ENCODE peak calls at places on chromosome 13, in ten cellular contexts. One of them, this sample, is unnamed.

GRCh38 chr13:33816912-33817311 is 1.0 kb upstream of the RFC3 start:
- DNase-seq in right lobe of liver: no peak
- DNase-seq in CD8-positive, alpha-beta T cell: no peak
- DNase-seq in H9: no peak
- DNase-seq in CD8-positive, alpha-beta memory T cell: no peak
- DNase-seq in ascending aorta: no peak
- DNase-seq in hepatocyte: no peak
- DNase-seq in fibroblast of lung: no peak
- DNase-seq in psoas muscle: no peak
- DNase-seq in effector memory CD4-positive, alpha-beta T cell: no peak
- DNase-seq in this sample: no peak

GRCh38 chr13:20798027-20798426 is 24.3 kb upstream of the EEF1AKMT1 start:
- DNase-seq in right lobe of liver: no peak
- DNase-seq in CD8-positive, alpha-beta T cell: no peak
- DNase-seq in H9: no peak
- DNase-seq in CD8-positive, alpha-beta memory T cell: no peak
- DNase-seq in ascending aorta: no peak
- DNase-seq in hepatocyte: no peak
- DNase-seq in fibroblast of lung: no peak
- DNase-seq in psoas muscle: no peak
- DNase-seq in effector memory CD4-positive, alpha-beta T cell: no peak
- DNase-seq in this sample: no peak

GRCh38 chr13:75495938-75496337 is 14.0 kb upstream of the TBC1D4 start:
- DNase-seq in right lobe of liver: no peak
- DNase-seq in CD8-positive, alpha-beta T cell: no peak
- DNase-seq in H9: no peak
- DNase-seq in CD8-positive, alpha-beta memory T cell: no peak
- DNase-seq in ascending aorta: no peak
- DNase-seq in hepatocyte: no peak
- DNase-seq in fibroblast of lung: peak; percentile 96
- DNase-seq in psoas muscle: no peak
- DNase-seq in effector memory CD4-positive, alpha-beta T cell: no peak
- DNase-seq in this sample: peak; percentile 1

GRCh38 chr13:112844411-112844810 is 124.6 kb upstream of the MCF2L start:
- DNase-seq in right lobe of liver: no peak
- DNase-seq in CD8-positive, alpha-beta T cell: no peak
- DNase-seq in H9: no peak
- DNase-seq in CD8-positive, alpha-beta memory T cell: no peak
- DNase-seq in ascending aorta: no peak
- DNase-seq in hepatocyte: no peak
- DNase-seq in fibroblast of lung: no peak
- DNase-seq in psoas muscle: no peak
- DNase-seq in effector memory CD4-positive, alpha-beta T cell: no peak
- DNase-seq in this sample: no peak

GRCh38 chr13:25901460-25902376 is 150.1 kb downstream of the SHISA2 start:
- DNase-seq in right lobe of liver: no peak
- DNase-seq in CD8-positive, alpha-beta T cell: peak; percentile 49
- DNase-seq in H9: no peak
- DNase-seq in CD8-positive, alpha-beta memory T cell: peak; percentile 71
- DNase-seq in ascending aorta: no peak
- DNase-seq in hepatocyte: peak; percentile 67
- DNase-seq in fibroblast of lung: peak; percentile 87
- DNase-seq in psoas muscle: no peak
- DNase-seq in effector memory CD4-positive, alpha-beta T cell: peak; percentile 19
- DNase-seq in this sample: no peak

GRCh38 chr13:94178625-94179244 is 300.7 kb downstream of the DCT start:
- DNase-seq in right lobe of liver: no peak
- DNase-seq in CD8-positive, alpha-beta T cell: no peak
- DNase-seq in H9: no peak
- DNase-seq in CD8-positive, alpha-beta memory T cell: no peak
- DNase-seq in ascending aorta: no peak
- DNase-seq in hepatocyte: peak; percentile 10
- DNase-seq in fibroblast of lung: peak; percentile 18
- DNase-seq in psoas muscle: no peak
- DNase-seq in effector memory CD4-positive, alpha-beta T cell: no peak
- DNase-seq in this sample: no peak

GRCh38 chr13:20401958-20402856 is 123.5 kb downstream of the CRYL1 start:
- DNase-seq in right lobe of liver: no peak
- DNase-seq in CD8-positive, alpha-beta T cell: no peak
- DNase-seq in H9: no peak
- DNase-seq in CD8-positive, alpha-beta memory T cell: no peak
- DNase-seq in ascending aorta: no peak
- DNase-seq in hepatocyte: no peak
- DNase-seq in fibroblast of lung: peak; percentile 83
- DNase-seq in psoas muscle: no peak
- DNase-seq in effector memory CD4-positive, alpha-beta T cell: no peak
- DNase-seq in this sample: no peak

GRCh38 chr13:21033224-21033855 is 28.0 kb downstream of the LATS2 start:
- DNase-seq in right lobe of liver: no peak
- DNase-seq in CD8-positive, alpha-beta T cell: no peak
- DNase-seq in H9: no peak
- DNase-seq in CD8-positive, alpha-beta memory T cell: no peak
- DNase-seq in ascending aorta: no peak
- DNase-seq in hepatocyte: no peak
- DNase-seq in fibroblast of lung: peak; percentile 75
- DNase-seq in psoas muscle: no peak
- DNase-seq in effector memory CD4-positive, alpha-beta T cell: no peak
- DNase-seq in this sample: no peak

GRCh38 chr13:95335667-95336066 is 34.4 kb upstream of the ABCC4 start:
- DNase-seq in right lobe of liver: no peak
- DNase-seq in CD8-positive, alpha-beta T cell: no peak
- DNase-seq in H9: no peak
- DNase-seq in CD8-positive, alpha-beta memory T cell: no peak
- DNase-seq in ascending aorta: no peak
- DNase-seq in hepatocyte: no peak
- DNase-seq in fibroblast of lung: peak; percentile 31
- DNase-seq in psoas muscle: no peak
- DNase-seq in effector memory CD4-positive, alpha-beta T cell: no peak
- DNase-seq in this sample: peak; percentile 15

GRCh38 chr13:23617551-23618014 is 47.4 kb downstream of the TNFRSF19 start:
- DNase-seq in right lobe of liver: no peak
- DNase-seq in CD8-positive, alpha-beta T cell: no peak
- DNase-seq in H9: no peak
- DNase-seq in CD8-positive, alpha-beta memory T cell: no peak
- DNase-seq in ascending aorta: no peak
- DNase-seq in hepatocyte: no peak
- DNase-seq in fibroblast of lung: peak; percentile 97
- DNase-seq in psoas muscle: no peak
- DNase-seq in effector memory CD4-positive, alpha-beta T cell: no peak
- DNase-seq in this sample: no peak
- H3K27ac ChIP-seq in right lobe of liver: no peak overlapping the region
- H3K27ac ChIP-seq in CD8-positive, alpha-beta T cell: no peak overlapping the region
- H3K27ac ChIP-seq in H9: no peak overlapping the region
- H3K27ac ChIP-seq in CD8-positive, alpha-beta memory T cell: no peak overlapping the region
- H3K27ac ChIP-seq in ascending aorta: no peak overlapping the region
- H3K27ac ChIP-seq in hepatocyte: peak overlapping the region; percentile 49
- H3K27ac ChIP-seq in fibroblast of lung: peak overlapping the region; percentile 71
- H3K27ac ChIP-seq in psoas muscle: no peak overlapping the region
- H3K27ac ChIP-seq in effector memory CD4-positive, alpha-beta T cell: no peak overlapping the region
- H3K27ac ChIP-seq in this sample: peak overlapping the region; percentile 33

GRCh38 chr13:109396266-109396665 is 390.1 kb downstream of the IRS2 start:
- DNase-seq in right lobe of liver: peak; percentile 56
- DNase-seq in CD8-positive, alpha-beta T cell: no peak
- DNase-seq in H9: no peak
- DNase-seq in CD8-positive, alpha-beta memory T cell: no peak
- DNase-seq in ascending aorta: no peak
- DNase-seq in hepatocyte: no peak
- DNase-seq in fibroblast of lung: no peak
- DNase-seq in psoas muscle: no peak
- DNase-seq in effector memory CD4-positive, alpha-beta T cell: no peak
- DNase-seq in this sample: peak; percentile 100

GRCh38 chr13:109395014-109395413 is 391.4 kb downstream of the IRS2 start:
- DNase-seq in right lobe of liver: no peak
- DNase-seq in CD8-positive, alpha-beta T cell: no peak
- DNase-seq in H9: no peak
- DNase-seq in CD8-positive, alpha-beta memory T cell: no peak
- DNase-seq in ascending aorta: no peak
- DNase-seq in hepatocyte: no peak
- DNase-seq in fibroblast of lung: no peak
- DNase-seq in psoas muscle: no peak
- DNase-seq in effector memory CD4-positive, alpha-beta T cell: no peak
- DNase-seq in this sample: no peak

GRCh38 chr13:109393045-109393444 is 393.3 kb downstream of the IRS2 start:
- DNase-seq in right lobe of liver: no peak
- DNase-seq in CD8-positive, alpha-beta T cell: no peak
- DNase-seq in H9: no peak
- DNase-seq in CD8-positive, alpha-beta memory T cell: no peak
- DNase-seq in ascending aorta: no peak
- DNase-seq in hepatocyte: no peak
- DNase-seq in fibroblast of lung: no peak
- DNase-seq in psoas muscle: no peak
- DNase-seq in effector memory CD4-positive, alpha-beta T cell: no peak
- DNase-seq in this sample: no peak

GRCh38 chr13:109397285-109397684 is 389.1 kb downstream of the IRS2 start:
- DNase-seq in right lobe of liver: no peak
- DNase-seq in CD8-positive, alpha-beta T cell: no peak
- DNase-seq in H9: no peak
- DNase-seq in CD8-positive, alpha-beta memory T cell: no peak
- DNase-seq in ascending aorta: no peak
- DNase-seq in hepatocyte: no peak
- DNase-seq in fibroblast of lung: no peak
- DNase-seq in psoas muscle: no peak
- DNase-seq in effector memory CD4-positive, alpha-beta T cell: no peak
- DNase-seq in this sample: no peak

GRCh38 chr13:109394311-109394988 is 391.9 kb downstream of the IRS2 start:
- DNase-seq in right lobe of liver: no peak
- DNase-seq in CD8-positive, alpha-beta T cell: no peak
- DNase-seq in H9: no peak
- DNase-seq in CD8-positive, alpha-beta memory T cell: no peak
- DNase-seq in ascending aorta: no peak
- DNase-seq in hepatocyte: no peak
- DNase-seq in fibroblast of lung: peak; percentile 2
- DNase-seq in psoas muscle: no peak
- DNase-seq in effector memory CD4-positive, alpha-beta T cell: no peak
- DNase-seq in this sample: peak; percentile 59
- H3K4me1 ChIP-seq in right lobe of liver: peaks cover 30% of the 10 kb centered on the region
- H3K4me1 ChIP-seq in CD8-positive, alpha-beta T cell: no peaks in the 10 kb centered on the region
- H3K4me1 ChIP-seq in H9: no peaks in the 10 kb centered on the region
- H3K4me1 ChIP-seq in CD8-positive, alpha-beta memory T cell: no peaks in the 10 kb centered on the region
- H3K4me1 ChIP-seq in ascending aorta: no peaks in the 10 kb centered on the region
- H3K4me1 ChIP-seq in hepatocyte: no peaks in the 10 kb centered on the region
- H3K4me1 ChIP-seq in fibroblast of lung: no peaks in the 10 kb centered on the region
- H3K4me1 ChIP-seq in psoas muscle: no peaks in the 10 kb centered on the region
- H3K4me1 ChIP-seq in effector memory CD4-positive, alpha-beta T cell: no peaks in the 10 kb centered on the region
- H3K4me1 ChIP-seq in this sample: peaks cover 28% of the 10 kb centered on the region

GRCh38 chr13:48154671-48155070 is 59.8 kb upstream of the MED4 start:
- DNase-seq in right lobe of liver: no peak
- DNase-seq in CD8-positive, alpha-beta T cell: no peak
- DNase-seq in H9: no peak
- DNase-seq in CD8-positive, alpha-beta memory T cell: no peak
- DNase-seq in ascending aorta: no peak
- DNase-seq in hepatocyte: no peak
- DNase-seq in fibroblast of lung: no peak
- DNase-seq in psoas muscle: no peak
- DNase-seq in effector memory CD4-positive, alpha-beta T cell: no peak
- DNase-seq in this sample: no peak

GRCh38 chr13:48158915-48159314 is 64.0 kb upstream of the MED4 start:
- DNase-seq in right lobe of liver: no peak
- DNase-seq in CD8-positive, alpha-beta T cell: no peak
- DNase-seq in H9: no peak
- DNase-seq in CD8-positive, alpha-beta memory T cell: no peak
- DNase-seq in ascending aorta: no peak
- DNase-seq in hepatocyte: no peak
- DNase-seq in fibroblast of lung: no peak
- DNase-seq in psoas muscle: no peak
- DNase-seq in effector memory CD4-positive, alpha-beta T cell: no peak
- DNase-seq in this sample: no peak

GRCh38 chr13:48155850-48156249 is 60.9 kb upstream of the MED4 start:
- DNase-seq in right lobe of liver: no peak
- DNase-seq in CD8-positive, alpha-beta T cell: peak; percentile 62
- DNase-seq in H9: no peak
- DNase-seq in CD8-positive, alpha-beta memory T cell: peak; percentile 65
- DNase-seq in ascending aorta: no peak
- DNase-seq in hepatocyte: no peak
- DNase-seq in fibroblast of lung: peak; percentile 73
- DNase-seq in psoas muscle: no peak
- DNase-seq in effector memory CD4-positive, alpha-beta T cell: peak; percentile 9
- DNase-seq in this sample: peak; percentile 38

GRCh38 chr13:48158290-48158689 is 63.4 kb upstream of the MED4 start:
- DNase-seq in right lobe of liver: no peak
- DNase-seq in CD8-positive, alpha-beta T cell: no peak
- DNase-seq in H9: no peak
- DNase-seq in CD8-positive, alpha-beta memory T cell: no peak
- DNase-seq in ascending aorta: no peak
- DNase-seq in hepatocyte: no peak
- DNase-seq in fibroblast of lung: no peak
- DNase-seq in psoas muscle: no peak
- DNase-seq in effector memory CD4-positive, alpha-beta T cell: no peak
- DNase-seq in this sample: no peak

GRCh38 chr13:48156466-48156865 is 61.6 kb upstream of the MED4 start:
- DNase-seq in right lobe of liver: no peak
- DNase-seq in CD8-positive, alpha-beta T cell: peak; percentile 91
- DNase-seq in H9: peak; percentile 71
- DNase-seq in CD8-positive, alpha-beta memory T cell: peak; percentile 90
- DNase-seq in ascending aorta: no peak
- DNase-seq in hepatocyte: no peak
- DNase-seq in fibroblast of lung: no peak
- DNase-seq in psoas muscle: no peak
- DNase-seq in effector memory CD4-positive, alpha-beta T cell: peak; percentile 56
- DNase-seq in this sample: peak; percentile 2
- H3K27ac ChIP-seq in right lobe of liver: no peak overlapping the region
- H3K27ac ChIP-seq in CD8-positive, alpha-beta T cell: peak overlapping the region; percentile 61
- H3K27ac ChIP-seq in H9: no peak overlapping the region
- H3K27ac ChIP-seq in CD8-positive, alpha-beta memory T cell: peak overlapping the region; percentile 60
- H3K27ac ChIP-seq in ascending aorta: peak overlapping the region; percentile 27
- H3K27ac ChIP-seq in hepatocyte: no peak overlapping the region
- H3K27ac ChIP-seq in fibroblast of lung: no peak overlapping the region
- H3K27ac ChIP-seq in psoas muscle: no peak overlapping the region
- H3K27ac ChIP-seq in effector memory CD4-positive, alpha-beta T cell: peak overlapping the region; percentile 89
- H3K27ac ChIP-seq in this sample: peak overlapping the region; percentile 45

GRCh38 chr13:110297011-110297410 is 9.9 kb downstream of the COL4A1 start:
- DNase-seq in right lobe of liver: no peak
- DNase-seq in CD8-positive, alpha-beta T cell: no peak
- DNase-seq in H9: no peak
- DNase-seq in CD8-positive, alpha-beta memory T cell: no peak
- DNase-seq in ascending aorta: no peak
- DNase-seq in hepatocyte: no peak
- DNase-seq in fibroblast of lung: no peak
- DNase-seq in psoas muscle: no peak
- DNase-seq in effector memory CD4-positive, alpha-beta T cell: no peak
- DNase-seq in this sample: no peak

GRCh38 chr13:110298221-110298565 is 8.8 kb downstream of the COL4A1 start:
- DNase-seq in right lobe of liver: no peak
- DNase-seq in CD8-positive, alpha-beta T cell: no peak
- DNase-seq in H9: no peak
- DNase-seq in CD8-positive, alpha-beta memory T cell: no peak
- DNase-seq in ascending aorta: no peak
- DNase-seq in hepatocyte: no peak
- DNase-seq in fibroblast of lung: no peak
- DNase-seq in psoas muscle: no peak
- DNase-seq in effector memory CD4-positive, alpha-beta T cell: no peak
- DNase-seq in this sample: no peak

GRCh38 chr13:110298566-110299321 is 8.2 kb downstream of the COL4A1 start:
- DNase-seq in right lobe of liver: peak; percentile 64
- DNase-seq in CD8-positive, alpha-beta T cell: no peak
- DNase-seq in H9: peak; percentile 60
- DNase-seq in CD8-positive, alpha-beta memory T cell: no peak
- DNase-seq in ascending aorta: no peak
- DNase-seq in hepatocyte: no peak
- DNase-seq in fibroblast of lung: no peak
- DNase-seq in psoas muscle: no peak
- DNase-seq in effector memory CD4-positive, alpha-beta T cell: no peak
- DNase-seq in this sample: peak; percentile 47

GRCh38 chr13:110300090-110300815 is 6.7 kb downstream of the COL4A1 start:
- DNase-seq in right lobe of liver: no peak
- DNase-seq in CD8-positive, alpha-beta T cell: no peak
- DNase-seq in H9: no peak
- DNase-seq in CD8-positive, alpha-beta memory T cell: no peak
- DNase-seq in ascending aorta: no peak
- DNase-seq in hepatocyte: no peak
- DNase-seq in fibroblast of lung: no peak
- DNase-seq in psoas muscle: no peak
- DNase-seq in effector memory CD4-positive, alpha-beta T cell: no peak
- DNase-seq in this sample: peak; percentile 43

GRCh38 chr13:110297771-110298170 is 9.2 kb downstream of the COL4A1 start:
- DNase-seq in right lobe of liver: no peak
- DNase-seq in CD8-positive, alpha-beta T cell: no peak
- DNase-seq in H9: no peak
- DNase-seq in CD8-positive, alpha-beta memory T cell: no peak
- DNase-seq in ascending aorta: no peak
- DNase-seq in hepatocyte: no peak
- DNase-seq in fibroblast of lung: no peak
- DNase-seq in psoas muscle: no peak
- DNase-seq in effector memory CD4-positive, alpha-beta T cell: no peak
- DNase-seq in this sample: no peak
- H3K4me1 ChIP-seq in right lobe of liver: no peaks in the 10 kb centered on the region
- H3K4me1 ChIP-seq in CD8-positive, alpha-beta T cell: no peaks in the 10 kb centered on the region
- H3K4me1 ChIP-seq in H9: no peaks in the 10 kb centered on the region
- H3K4me1 ChIP-seq in CD8-positive, alpha-beta memory T cell: no peaks in the 10 kb centered on the region
- H3K4me1 ChIP-seq in ascending aorta: peaks cover 24% of the 10 kb centered on the region
- H3K4me1 ChIP-seq in hepatocyte: peaks cover 20% of the 10 kb centered on the region
- H3K4me1 ChIP-seq in fibroblast of lung: peaks cover 30% of the 10 kb centered on the region
- H3K4me1 ChIP-seq in psoas muscle: peaks cover under 1% of the 10 kb centered on the region
- H3K4me1 ChIP-seq in effector memory CD4-positive, alpha-beta T cell: no peaks in the 10 kb centered on the region
- H3K4me1 ChIP-seq in this sample: peaks cover 29% of the 10 kb centered on the region